ENCODE peak calls at places on chromosomes 13 and 19, in four cellular contexts. One of them, this sample, is unnamed. For H3K4me1, the result is how much of the 10 kb centered on the place peaks cover.

GRCh38 chr13:105232403-105232802 is 1303.1 kb downstream of the EFNB2 start:
- DNase-seq in astrocyte: no peak
- DNase-seq in cardiac muscle cell: peak
- DNase-seq in mesendoderm: no peak
- DNase-seq in this sample: no peak

GRCh38 chr19:56476671-56477428 is at the start of gene ZNF667:
- DNase-seq in cardiac muscle cell: peak
- DNase-seq in astrocyte: peak
- DNase-seq in mesendoderm: peak
- DNase-seq in this sample: peak

GRCh38 chr13:29266743-29267142 is 328.7 kb downstream of the SLC7A1 start:
- DNase-seq in astrocyte: no peak
- DNase-seq in cardiac muscle cell: no peak
- DNase-seq in mesendoderm: no peak
- DNase-seq in this sample: no peak

GRCh38 chr19:40831502-40832430 is 18.5 kb downstream of the CYP2A6 start:
- DNase-seq in mesendoderm: no peak
- DNase-seq in astrocyte: peak
- DNase-seq in cardiac muscle cell: peak
- DNase-seq in this sample: no peak

GRCh38 chr19:628168-628567 is 5.2 kb downstream of the POLRMT start:
- DNase-seq in astrocyte: no peak
- DNase-seq in mesendoderm: peak
- DNase-seq in cardiac muscle cell: no peak
- DNase-seq in this sample: peak

GRCh38 chr13:62014299-62014698 is 598.6 kb upstream of the PCDH20 start:
- DNase-seq in mesendoderm: peak
- DNase-seq in astrocyte: no peak
- DNase-seq in cardiac muscle cell: peak
- DNase-seq in this sample: no peak

GRCh38 chr19:5806133-5806489 is 1.2 kb downstream of the NRTN start:
- DNase-seq in cardiac muscle cell: no peak
- DNase-seq in mesendoderm: no peak
- DNase-seq in astrocyte: no peak
- DNase-seq in this sample: no peak

GRCh38 chr19:53577968-53578367 is 40.0 kb downstream of the ZNF331 start:
- DNase-seq in astrocyte: no peak
- DNase-seq in cardiac muscle cell: no peak
- DNase-seq in mesendoderm: no peak
- DNase-seq in this sample: no peak

GRCh38 chr13:114099918-114100445 is 32.4 kb downstream of the RASA3 start:
- DNase-seq in cardiac muscle cell: peak
- DNase-seq in mesendoderm: peak
- DNase-seq in astrocyte: peak
- DNase-seq in this sample: peak

GRCh38 chr13:22948421-22948820 is 232.4 kb upstream of the SGCG start:
- DNase-seq in mesendoderm: no peak
- DNase-seq in cardiac muscle cell: no peak
- DNase-seq in astrocyte: no peak
- DNase-seq in this sample: no peak

GRCh38 chr13:108950333-108951010 is 321.1 kb downstream of the MYO16 start:
- DNase-seq in cardiac muscle cell: peak
- DNase-seq in astrocyte: peak
- DNase-seq in mesendoderm: no peak
- DNase-seq in this sample: no peak

GRCh38 chr13:36839981-36840380 is 21.0 kb downstream of the RFXAP start:
- DNase-seq in mesendoderm: no peak
- DNase-seq in astrocyte: no peak
- DNase-seq in cardiac muscle cell: no peak
- DNase-seq in this sample: no peak

GRCh38 chr19:28292822-28293500 is 920.0 kb downstream of the UQCRFS1 start:
- DNase-seq in astrocyte: no peak
- DNase-seq in cardiac muscle cell: no peak
- DNase-seq in mesendoderm: peak
- DNase-seq in this sample: no peak

GRCh38 chr13:47426126-47426849 is 529.4 kb upstream of the HTR2A start:
- DNase-seq in astrocyte: peak
- DNase-seq in mesendoderm: no peak
- DNase-seq in cardiac muscle cell: peak
- DNase-seq in this sample: no peak

GRCh38 chr19:47491358-47492136 is 7.5 kb upstream of the KPTN start:
- DNase-seq in mesendoderm: no peak
- DNase-seq in astrocyte: no peak
- DNase-seq in cardiac muscle cell: no peak
- DNase-seq in this sample: no peak

GRCh38 chr13:31011193-31011860 is 78.9 kb downstream of the TEX26 start:
- DNase-seq in astrocyte: no peak
- DNase-seq in cardiac muscle cell: no peak
- DNase-seq in mesendoderm: peak
- DNase-seq in this sample: peak

GRCh38 chr13:52921194-52921593 is 72.8 kb upstream of the PCDH8 start:
- DNase-seq in cardiac muscle cell: no peak
- DNase-seq in astrocyte: no peak
- DNase-seq in mesendoderm: no peak
- DNase-seq in this sample: no peak

GRCh38 chr13:37715606-37716015 is 117.0 kb upstream of the POSTN start:
- DNase-seq in cardiac muscle cell: peak
- DNase-seq in astrocyte: peak
- DNase-seq in mesendoderm: no peak
- DNase-seq in this sample: no peak

GRCh38 chr13:76383671-76384461 is 502.3 kb downstream of the KCTD12 start:
- DNase-seq in cardiac muscle cell: peak
- DNase-seq in mesendoderm: peak
- DNase-seq in astrocyte: peak
- DNase-seq in this sample: no peak

GRCh38 chr13:80338781-80339577 is 1.9 kb downstream of the SPRY2 start:
- DNase-seq in mesendoderm: peak
- DNase-seq in astrocyte: peak
- DNase-seq in cardiac muscle cell: peak
- DNase-seq in this sample: peak

GRCh38 chr19:2231621-2232221 is 4.4 kb downstream of the PLEKHJ1 start:
- DNase-seq in mesendoderm: peak
- DNase-seq in cardiac muscle cell: no peak
- DNase-seq in astrocyte: no peak
- DNase-seq in this sample: no peak

GRCh38 chr19:46201413-46202310 is 27.9 kb upstream of the IGFL1 start:
- DNase-seq in mesendoderm: no peak
- DNase-seq in cardiac muscle cell: no peak
- DNase-seq in astrocyte: no peak
- DNase-seq in this sample: no peak

GRCh38 chr13:29369060-29369743 is 226.3 kb downstream of the SLC7A1 start:
- DNase-seq in cardiac muscle cell: peak
- DNase-seq in astrocyte: peak
- DNase-seq in mesendoderm: peak
- DNase-seq in this sample: peak

GRCh38 chr19:17795495-17795856 is 538 bp downstream of the B3GNT3 start:
- DNase-seq in cardiac muscle cell: no peak
- DNase-seq in astrocyte: no peak
- DNase-seq in mesendoderm: no peak
- DNase-seq in this sample: no peak

DNA sequence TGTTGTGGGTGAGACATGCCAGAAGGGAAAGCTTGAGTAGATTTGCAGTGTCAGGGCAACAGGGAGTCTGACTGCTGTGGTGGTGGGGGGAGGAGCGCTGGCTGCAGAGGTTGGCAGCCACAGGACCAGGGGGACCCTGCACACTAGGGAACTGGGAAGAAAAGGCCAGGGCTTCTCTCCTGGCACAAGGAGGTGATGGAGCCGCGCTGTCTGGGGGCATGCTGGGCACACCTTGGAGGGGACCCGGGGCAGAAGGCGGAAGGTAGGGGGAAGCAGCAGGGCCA is 13.9 kb upstream of the EPHX3 start:
- DNase-seq in astrocyte: no peak
- DNase-seq in cardiac muscle cell: no peak
- DNase-seq in mesendoderm: no peak
- DNase-seq in this sample: no peak
- H3K4me1 ChIP-seq in astrocyte: under half
- H3K4me1 ChIP-seq in cardiac muscle cell: under half
- H3K4me1 ChIP-seq in mesendoderm: under half
- H3K4me1 ChIP-seq in this sample: under half

GRCh38 chr13:44272692-44273091 is 100.9 kb upstream of the SERP2 start:
- DNase-seq in mesendoderm: no peak
- DNase-seq in cardiac muscle cell: peak
- DNase-seq in astrocyte: peak
- DNase-seq in this sample: no peak
- H3K4me1 ChIP-seq in mesendoderm: under half
- H3K4me1 ChIP-seq in cardiac muscle cell: under half
- H3K4me1 ChIP-seq in astrocyte: under half
- H3K4me1 ChIP-seq in this sample: under half

GRCh38 chr13:110246530-110246929 is 60.4 kb downstream of the COL4A1 start:
- DNase-seq in astrocyte: no peak
- DNase-seq in mesendoderm: no peak
- DNase-seq in cardiac muscle cell: no peak
- DNase-seq in this sample: no peak
- H3K4me1 ChIP-seq in astrocyte: half or more
- H3K4me1 ChIP-seq in mesendoderm: under half
- H3K4me1 ChIP-seq in cardiac muscle cell: under half
- H3K4me1 ChIP-seq in this sample: under half

GRCh38 chr19:49153167-49153809 is 1.9 kb downstream of the HRC start:
- DNase-seq in cardiac muscle cell: no peak
- DNase-seq in mesendoderm: no peak
- DNase-seq in astrocyte: no peak
- DNase-seq in this sample: no peak

GRCh38 chr19:49155005-49155826 is at the start of gene HRC:
- DNase-seq in mesendoderm: no peak
- DNase-seq in astrocyte: no peak
- DNase-seq in cardiac muscle cell: no peak
- DNase-seq in this sample: no peak

GRCh38 chr19:49157445-49158224 is at the start of gene TRPM4:
- DNase-seq in mesendoderm: peak
- DNase-seq in cardiac muscle cell: peak
- DNase-seq in astrocyte: peak
- DNase-seq in this sample: peak

GRCh38 chr19:49154279-49154678 is 917 bp downstream of the HRC start:
- DNase-seq in cardiac muscle cell: no peak
- DNase-seq in astrocyte: no peak
- DNase-seq in mesendoderm: no peak
- DNase-seq in this sample: no peak

GRCh38 chr19:49155830-49156346 is 692 bp upstream of the HRC start:
- DNase-seq in astrocyte: no peak
- DNase-seq in mesendoderm: peak
- DNase-seq in cardiac muscle cell: no peak
- DNase-seq in this sample: peak
- H3K4me1 ChIP-seq in astrocyte: under half
- H3K4me1 ChIP-seq in mesendoderm: under half
- H3K4me1 ChIP-seq in cardiac muscle cell: under half
- H3K4me1 ChIP-seq in this sample: under half

GRCh38 chr19:42284066-42284501 is 15.0 kb downstream of the CIC start:
- DNase-seq in astrocyte: peak
- DNase-seq in cardiac muscle cell: peak
- DNase-seq in mesendoderm: peak
- DNase-seq in this sample: peak
- H3K4me1 ChIP-seq in astrocyte: half or more
- H3K4me1 ChIP-seq in cardiac muscle cell: under half
- H3K4me1 ChIP-seq in mesendoderm: under half
- H3K4me1 ChIP-seq in this sample: under half

DNA sequence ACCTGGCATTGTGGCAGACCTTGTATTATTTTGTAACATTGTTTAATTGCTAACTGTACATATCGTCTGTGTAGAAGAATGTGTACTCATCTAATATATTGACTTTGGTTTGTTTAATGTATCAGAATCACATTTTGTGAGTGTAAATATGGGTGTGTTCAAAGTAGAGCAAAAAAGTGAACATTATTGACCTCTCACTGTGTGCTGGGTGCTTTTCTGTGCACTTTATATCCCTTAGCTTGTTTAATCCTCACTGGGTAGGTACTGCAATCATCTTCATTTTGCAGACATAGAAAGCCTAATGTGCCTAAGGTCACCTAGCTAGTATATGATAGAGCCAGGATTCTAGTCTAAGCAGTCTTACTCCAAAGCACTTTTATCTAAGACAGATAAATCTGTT is 245.1 kb downstream of the MAB21L1 start:
- DNase-seq in mesendoderm: no peak
- DNase-seq in cardiac muscle cell: no peak
- DNase-seq in astrocyte: no peak
- DNase-seq in this sample: no peak
- H3K4me1 ChIP-seq in mesendoderm: under half
- H3K4me1 ChIP-seq in cardiac muscle cell: under half
- H3K4me1 ChIP-seq in astrocyte: under half
- H3K4me1 ChIP-seq in this sample: under half

DNA sequence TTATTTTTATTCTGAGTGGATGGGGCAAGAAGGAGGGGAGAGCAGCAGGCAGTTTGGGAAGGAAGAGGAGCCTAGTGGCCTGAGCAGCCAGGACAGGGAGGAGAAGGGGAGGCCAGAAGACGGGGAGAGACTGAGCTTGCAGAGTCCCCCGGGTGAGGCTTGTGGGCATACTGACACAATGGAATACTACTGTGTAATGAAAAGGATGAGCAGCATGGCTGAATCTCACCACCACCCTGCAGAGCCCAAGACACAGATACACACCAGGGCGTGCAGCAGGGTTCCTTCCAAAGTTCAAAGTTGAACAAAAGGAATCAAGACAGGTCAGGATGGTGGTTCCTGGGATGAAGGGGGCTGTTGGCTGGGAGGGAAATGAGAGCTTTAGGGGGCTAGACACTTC is 8.1 kb upstream of the SMG9 start:
- DNase-seq in astrocyte: no peak
- DNase-seq in cardiac muscle cell: no peak
- DNase-seq in mesendoderm: no peak
- DNase-seq in this sample: no peak
- H3K4me1 ChIP-seq in astrocyte: half or more
- H3K4me1 ChIP-seq in cardiac muscle cell: under half
- H3K4me1 ChIP-seq in mesendoderm: under half
- H3K4me1 ChIP-seq in this sample: under half